ENCODE peak calls at places on chromosomes 5 and 9, in six cellular contexts. M is ascending aorta, R is IMR-90, A is A549, H is endodermal cell, O is OCI-LY7. I is an unnamed sample. For H3K9me3, the result is how much of the 10 kb centered on the place peaks cover.

GRCh38 chr9:89048611-89049010 is 57.3 kb downstream of the S1PR3 start:
- DNase-seq in M (no peak), R (no peak), A (no peak), H (no peak), O (no peak), I (no peak)

GRCh38 chr5:79544136-79544535 is 30.2 kb upstream of the HOMER1 start:
- DNase-seq in M (no peak), R (no peak), A (no peak), H (no peak), O (no peak), I (no peak)

GRCh38 chr9:16203735-16204573 is 651.1 kb downstream of the CCDC171 start:
- DNase-seq in M (no peak), R (peak), A (no peak), H (no peak), O (no peak), I (no peak)

GRCh38 chr5:53201746-53202145 is 92.2 kb upstream of the MOCS2 start:
- DNase-seq in M (no peak), R (no peak), A (peak), H (no peak), O (peak), I (no peak)

GRCh38 chr5:159992566-159992965 is 16.4 kb upstream of the TTC1 start:
- DNase-seq in M (no peak), R (no peak), A (no peak), H (no peak), O (no peak), I (no peak)

GRCh38 chr9:89223398-89223977 is 44.9 kb upstream of the SHC3 start:
- DNase-seq in M (no peak), R (no peak), A (no peak), H (no peak), O (no peak), I (no peak)

GRCh38 chr5:60821488-60822284 is 22.4 kb downstream of the ELOVL7 start:
- DNase-seq in M (no peak), R (no peak), A (no peak), H (no peak), O (no peak), I (no peak)

GRCh38 chr5:149990518-149991376 is 9.7 kb downstream of the TIGD6 start:
- DNase-seq in M (peak), R (peak), A (peak), H (peak), O (peak), I (peak)

GRCh38 chr5:129652353-129653138 is 95.3 kb upstream of the MINAR2 start:
- DNase-seq in M (no peak), R (no peak), A (no peak), H (no peak), O (no peak), I (no peak)

GRCh38 chr9:117120061-117120460 is 294.8 kb downstream of the ASTN2 start:
- DNase-seq in M (no peak), R (no peak), A (no peak), H (no peak), O (no peak), I (no peak)

GRCh38 chr9:20291201-20291600 is 331.1 kb downstream of the MLLT3 start:
- DNase-seq in M (no peak), R (no peak), A (no peak), H (no peak), O (no peak), I (no peak)

GRCh38 chr5:172881691-172882370 is 47.8 kb downstream of the ERGIC1 start:
- DNase-seq in M (no peak), R (peak), A (no peak), H (no peak), O (no peak), I (no peak)

GRCh38 chr9:127942152-127943010 is 4.7 kb upstream of the DPM2 start:
- DNase-seq in M (peak), R (peak), A (peak), H (peak), O (peak), I (no peak)

GRCh38 chr5:143544606-143545005 is 141.1 kb upstream of the NR3C1 start:
- DNase-seq in M (no peak), R (no peak), A (no peak), H (no peak), O (no peak), I (no peak)

GRCh38 chr9:121972501-121972981 is 120.6 kb downstream of the TTLL11 start:
- DNase-seq in M (peak), R (peak), A (peak), H (no peak), O (peak), I (peak)

GRCh38 chr9:76576344-76576743 is 117.4 kb downstream of the GCNT1 start:
- DNase-seq in M (peak), R (peak), A (no peak), H (no peak), O (peak), I (no peak)

GRCh38 chr5:502325-503079 is 21.7 kb downstream of the SLC9A3 start:
- DNase-seq in M (no peak), R (no peak), A (no peak), H (peak), O (no peak), I (no peak)

GRCh38 chr9:75108571-75108970 is 20.3 kb downstream of the OSTF1 start:
- DNase-seq in M (no peak), R (peak), A (no peak), H (no peak), O (no peak), I (no peak)

GRCh38 chr5:26553079-26553478 is 485.3 kb downstream of the CDH9 start:
- DNase-seq in M (no peak), R (no peak), A (peak), H (no peak), O (no peak), I (no peak)

GRCh38 chr5:137902389-137903133 is 13.3 kb downstream of the PKD2L2 start:
- DNase-seq in M (no peak), R (no peak), A (no peak), H (no peak), O (no peak), I (no peak)

GRCh38 chr9:98846081-98846480 is 38.6 kb downstream of the GALNT12 start:
- DNase-seq in M (no peak), R (no peak), A (no peak), H (no peak), O (no peak), I (no peak)

GRCh38 chr5:163887854-163888253 is 382.4 kb downstream of the MAT2B start:
- DNase-seq in M (no peak), R (no peak), A (no peak), H (no peak), O (no peak), I (no peak)

GRCh38 chr5:104375345-104375744 is 812.8 kb upstream of the NUDT12 start:
- DNase-seq in M (no peak), R (no peak), A (no peak), H (no peak), O (no peak), I (no peak)

GRCh38 chr5:65742565-65743231 is 20.7 kb downstream of the NLN start:
- DNase-seq in M (no peak), R (peak), A (peak), H (no peak), O (peak), I (no peak)

GRCh38 chr9:110446171-110446570 is 108.5 kb upstream of the TXNDC8 start:
- DNase-seq in M (no peak), R (peak), A (no peak), H (no peak), O (no peak), I (no peak)

DNA sequence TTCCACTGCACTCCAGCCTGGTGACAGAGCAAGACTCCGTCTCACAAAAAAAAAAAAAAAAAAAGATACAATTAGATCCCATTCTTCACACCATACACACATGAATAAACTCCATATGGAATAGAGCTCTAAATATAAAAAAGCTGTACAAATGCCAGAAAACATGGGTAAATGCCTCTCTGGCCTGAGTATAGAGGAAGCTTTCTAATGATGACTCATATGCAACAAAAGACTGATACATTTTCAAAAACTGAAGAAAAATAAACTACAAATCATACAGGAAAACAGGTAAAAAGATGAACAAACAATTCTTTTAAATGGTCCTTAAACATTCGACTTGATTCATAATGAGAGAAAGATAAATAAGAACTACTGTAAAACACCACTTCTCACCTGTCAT is 8.6 kb downstream of the ZFP62 start:
- DNase-seq in M (no peak), R (peak), A (no peak), H (no peak), O (no peak), I (no peak)
- H3K9me3 ChIP-seq in M (under half), R (under half), A (half or more), H (half or more), O (under half), I (under half)

GRCh38 chr5:114207615-114208014 is 154.3 kb upstream of the KCNN2 start:
- DNase-seq in M (no peak), R (no peak), A (no peak), H (no peak), O (no peak), I (no peak)
- H3K4me3 ChIP-seq in M (no peak), R (no peak), A (no peak), H (no peak), O (no peak), I (no peak)

DNA sequence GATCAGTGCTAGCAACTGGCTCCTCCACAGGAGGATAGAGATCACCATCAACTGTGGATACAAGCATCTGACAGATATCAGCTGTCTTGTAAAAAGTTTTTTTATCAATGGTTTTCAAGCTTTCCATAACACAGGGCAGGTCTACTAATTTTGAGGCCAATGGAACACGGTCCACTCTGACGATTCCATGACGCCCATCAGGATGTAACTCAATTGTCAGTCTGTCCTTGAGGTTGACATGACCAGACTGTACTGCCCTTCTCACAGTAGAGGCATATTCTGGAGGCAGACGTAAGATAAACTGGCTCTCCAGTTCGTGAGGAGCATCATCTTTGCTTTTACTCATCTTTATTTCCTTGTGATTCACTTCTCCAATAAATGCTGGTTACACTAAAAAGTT is 885 bp downstream of the TAF7 start:
- DNase-seq in M (no peak), R (no peak), A (no peak), H (no peak), O (no peak), I (no peak)
- H3K9me3 ChIP-seq in M (half or more), R (under half), A (half or more), H (half or more), O (under half), I (half or more)

DNA sequence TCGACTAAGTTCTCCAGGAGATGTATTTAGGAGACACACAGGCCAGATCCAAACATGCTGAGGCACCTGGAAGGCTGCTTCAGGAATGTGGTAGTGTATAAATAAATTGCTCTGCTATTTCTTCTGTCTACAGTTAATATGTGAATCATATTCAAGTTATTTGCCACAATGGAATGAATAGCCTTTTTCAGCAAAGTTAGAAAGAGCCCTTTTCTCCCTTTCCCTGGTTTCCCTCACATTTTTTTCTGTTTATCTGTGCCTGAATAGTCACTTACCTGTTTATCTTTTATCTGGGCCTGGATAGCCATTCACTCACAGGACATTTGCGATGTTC is 44.1 kb upstream of the CLINT1 start:
- DNase-seq in M (no peak), R (peak), A (no peak), H (no peak), O (no peak), I (no peak)
- H3K4me3 ChIP-seq in M (no peak), R (no peak), A (no peak), H (no peak), O (no peak), I (no peak)

GRCh38 chr9:131884222-131884621 is 144.3 kb upstream of the RAPGEF1 start:
- DNase-seq in M (no peak), R (no peak), A (no peak), H (no peak), O (no peak), I (no peak)

GRCh38 chr9:131879531-131880290 is 139.8 kb upstream of the RAPGEF1 start:
- DNase-seq in M (no peak), R (no peak), A (no peak), H (no peak), O (no peak), I (no peak)

GRCh38 chr9:131876486-131876885 is 136.6 kb upstream of the RAPGEF1 start:
- DNase-seq in M (no peak), R (no peak), A (no peak), H (no peak), O (no peak), I (no peak)

GRCh38 chr9:131885144-131885609 is 145.3 kb upstream of the RAPGEF1 start:
- DNase-seq in M (no peak), R (no peak), A (no peak), H (no peak), O (no peak), I (no peak)

GRCh38 chr9:131880828-131881227 is 141.0 kb upstream of the RAPGEF1 start:
- DNase-seq in M (no peak), R (no peak), A (no peak), H (no peak), O (no peak), I (no peak)
- H3K9me3 ChIP-seq in M (under half), R (under half), A (under half), H (under half), O (under half), I (under half)

I was measured in thoracic aorta.